ENCODE peak calls at places on chromosomes 4 and X, in four cellular contexts. T is astrocyte of the spinal cord, P is ascending aorta, Y is prostate gland. D is an unnamed sample.

GRCh38 chrX:134936542-134936941 is 54.2 kb upstream of the SMIM10 start:
- DNase-seq in T (peak), P (no peak), Y (no peak), D (peak)

GRCh38 chr4:120096508-120097297 is 30.1 kb upstream of the MAD2L1 start:
- DNase-seq in T (no peak), P (no peak), Y (no peak), D (peak)

GRCh38 chrX:119948381-119948780 is 4.8 kb upstream of the NKAP start:
- DNase-seq in T (no peak), P (no peak), Y (no peak), D (no peak)

GRCh38 chr4:152734015-152734698 is 45.4 kb downstream of the TIGD4 start:
- DNase-seq in T (no peak), P (no peak), Y (no peak), D (no peak)

GRCh38 chrX:19907794-19908193 is 20.4 kb upstream of the SH3KBP1 start:
- DNase-seq in T (no peak), P (no peak), Y (no peak), D (no peak)

GRCh38 chrX:113421432-113421831 is 580.8 kb upstream of the AMOT start:
- DNase-seq in T (no peak), P (no peak), Y (no peak), D (no peak)

GRCh38 chrX:132217203-132218073 is 1.8 kb downstream of the RAP2C start:
- DNase-seq in T (peak), P (peak), Y (peak), D (peak)

GRCh38 chrX:23938690-23939089 is 30.9 kb downstream of the CXorf58 start:
- DNase-seq in T (peak), P (no peak), Y (no peak), D (no peak)

GRCh38 chrX:110394653-110395052 is 36.0 kb downstream of the RTL9 start:
- DNase-seq in T (peak), P (no peak), Y (no peak), D (peak)

GRCh38 chr4:111662496-111662895 is 482.8 kb upstream of the FAM241A start:
- DNase-seq in T (no peak), P (no peak), Y (no peak), D (no peak)

GRCh38 chrX:72110051-72110926 is 21.4 kb downstream of the RTL5 start:
- DNase-seq in T (no peak), P (no peak), Y (no peak), D (peak)

GRCh38 chr4:1291091-1291490 is 1.4 kb downstream of the MAEA start:
- DNase-seq in T (no peak), P (no peak), Y (no peak), D (no peak)

GRCh38 chrX:15915959-15916703 is 61.5 kb upstream of the AP1S2 start:
- DNase-seq in T (peak), P (no peak), Y (no peak), D (no peak)

GRCh38 chr4:163941221-163941865 is 446.9 kb downstream of the TMA16 start:
- DNase-seq in T (peak), P (no peak), Y (no peak), D (no peak)

DNA sequence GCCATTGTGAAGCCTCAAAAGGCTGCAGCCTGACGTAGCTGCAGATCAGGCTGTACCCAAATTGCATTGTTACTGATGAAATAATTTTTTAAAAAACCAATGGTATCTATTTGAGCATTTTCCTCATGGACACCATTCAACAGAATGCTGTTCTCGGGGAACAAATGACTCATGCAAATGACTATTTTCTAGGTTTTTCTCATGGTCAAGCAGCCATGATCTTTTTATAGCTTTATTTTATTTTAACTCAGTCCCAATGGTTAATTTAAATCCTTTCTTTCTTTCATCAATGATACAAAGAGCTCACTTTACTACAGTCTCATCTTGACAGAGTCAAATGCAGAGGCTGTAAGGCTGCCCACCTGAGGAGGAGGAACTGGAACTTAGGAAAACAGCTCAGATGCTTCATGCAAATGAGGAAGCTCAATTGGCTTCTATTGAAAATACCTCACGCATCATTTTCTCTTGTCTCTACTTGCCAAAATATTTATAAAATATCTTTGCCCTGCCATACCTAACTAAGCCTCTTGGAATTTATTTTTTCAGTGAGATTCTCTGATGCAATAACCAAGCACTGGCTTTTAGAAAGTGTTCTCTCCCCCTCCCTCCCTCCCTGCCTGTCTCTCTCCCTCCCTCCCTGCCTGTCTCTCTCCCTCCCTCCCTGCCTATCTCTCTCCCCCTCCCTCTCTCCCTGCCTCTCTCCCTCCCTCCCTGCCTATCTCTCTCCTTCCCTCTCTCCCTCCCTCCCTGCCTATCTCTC is 81.0 kb downstream of the SORBS2 start:
- DNase-seq in T (peak), P (no peak), Y (no peak), D (peak)
- TF ChIP-seq CTCF in T (no peak), P (peak), Y (no peak), D (no peak)

GRCh38 chrX:49879656-49880277 is 483 bp downstream of the USP27X start:
- DNase-seq in T (no peak), P (no peak), Y (no peak), D (no peak)
- H3K4me3 ChIP-seq in T (peak), P (peak), Y (peak), D (peak)

DNA sequence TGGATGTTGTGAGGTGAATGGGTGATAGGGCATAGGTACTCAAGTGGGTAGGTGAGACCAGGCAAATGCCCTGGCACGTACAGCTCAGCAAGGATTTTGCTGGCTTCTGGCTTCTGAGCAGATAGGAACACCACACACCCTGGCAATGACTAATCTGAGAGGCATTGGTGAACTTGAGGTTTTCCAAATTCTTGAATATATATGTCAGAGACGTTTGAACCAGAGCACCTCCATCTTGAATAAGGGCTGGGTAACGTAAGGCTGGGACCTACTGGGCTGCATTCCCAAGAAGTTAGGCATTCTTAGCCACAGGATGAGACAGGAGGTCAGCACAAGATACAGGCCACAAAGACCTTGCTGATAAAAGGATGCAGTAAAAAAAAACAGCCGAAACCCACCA is 204.5 kb downstream of the NLGN4X start:
- DNase-seq in T (peak), P (no peak), Y (no peak), D (peak)
- TF ChIP-seq CTCF in T (no peak), P (no peak), Y (no peak), D (no peak)

GRCh38 chrX:2697306-2697705 is 6.2 kb downstream of the CD99 start:
- DNase-seq in T (no peak), P (no peak), Y (no peak), D (no peak)
- H3K4me3 ChIP-seq in T (no peak), P (no peak), Y (no peak), D (no peak)

GRCh38 chr4:90357117-90357710 is 230.0 kb downstream of the CCSER1 start:
- DNase-seq in T (peak), P (no peak), Y (no peak), D (peak)
- TF ChIP-seq CTCF in T (peak), P (peak), Y (peak), D (peak)

GRCh38 chrX:1450381-1451161 is 2.1 kb downstream of the ASMTL start:
- DNase-seq in T (no peak), P (peak), Y (no peak), D (no peak)
- H3K4me3 ChIP-seq in T (no peak), P (no peak), Y (no peak), D (no peak)

GRCh38 chr4:77045490-77045889 is 30.3 kb downstream of the CCNI start:
- DNase-seq in T (peak), P (no peak), Y (no peak), D (peak)
- TF ChIP-seq CTCF in T (peak), P (no peak), Y (peak), D (peak)

DNA sequence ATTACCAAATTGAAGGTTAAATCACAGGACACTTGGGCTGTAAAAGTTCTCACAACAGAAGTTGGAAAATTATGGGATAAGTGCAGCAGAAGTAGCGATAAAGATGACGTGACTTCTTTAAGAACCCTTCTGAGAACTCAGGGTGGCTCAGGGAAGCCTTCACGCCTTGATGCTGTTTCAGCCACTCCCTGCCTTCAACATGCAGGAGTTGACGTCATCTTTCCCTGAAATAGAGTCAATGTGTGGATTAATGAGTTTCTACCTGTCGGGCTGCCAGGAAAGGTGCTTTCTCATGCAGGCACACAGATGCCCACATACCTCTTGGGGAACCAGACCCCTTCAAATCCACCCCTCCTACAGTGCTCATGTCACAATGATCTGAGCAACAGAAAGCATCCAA is 10.8 kb upstream of the GPM6B start:
- DNase-seq in T (no peak), P (no peak), Y (no peak), D (no peak)
- H3K4me3 ChIP-seq in T (no peak), P (no peak), Y (no peak), D (no peak)

DNA sequence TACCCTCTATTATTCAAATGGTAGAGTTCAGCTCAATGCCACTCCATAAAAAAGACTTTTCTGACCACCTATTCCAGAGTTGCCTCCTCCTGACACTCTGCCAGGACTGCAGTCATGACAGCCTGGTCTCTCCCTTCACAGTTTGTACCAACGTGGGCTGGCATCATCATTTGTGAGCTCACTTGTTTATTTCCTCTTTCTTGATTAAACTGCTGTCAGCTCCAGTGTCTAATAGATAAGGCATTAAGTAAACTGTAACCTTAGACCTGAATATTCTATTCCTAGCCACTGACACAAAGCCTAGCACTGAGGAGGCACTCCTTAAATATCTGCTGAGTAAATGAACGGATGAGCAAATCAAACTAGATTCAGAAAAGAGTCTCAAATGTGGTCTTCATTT is 48.7 kb downstream of the DDX60 start:
- DNase-seq in T (no peak), P (no peak), Y (no peak), D (no peak)
- TF ChIP-seq CTCF in T (no peak), P (no peak), Y (no peak), D (no peak)